ENCODE peak calls at places on chromosomes 16 and 17, in seven cellular contexts. O is IMR-90, Z is neuronal stem cell, N is mesendoderm, G is H1, F is trophoblast cell, B is mesenchymal stem cell. M is an unnamed sample.

GRCh38 chr17:42891539-42892152 is 9.0 kb upstream of the G6PC1 start:
- DNase-seq in N (peak), O (peak), G (no peak), Z (no peak), F (no peak), B (peak), M (peak)

GRCh38 chr17:50168319-50168718 is 2.5 kb downstream of the SGCA start:
- DNase-seq in Z (no peak), N (no peak), G (no peak), F (no peak), O (no peak), B (no peak), M (no peak)

GRCh38 chr17:1645207-1646171 is at the start of gene SCARF1:
- DNase-seq in N (peak), O (no peak), B (peak), F (no peak), G (no peak), Z (no peak), M (peak)

GRCh38 chr17:42967925-42968324 is 3.7 kb upstream of the AARSD1 start:
- DNase-seq in F (no peak), G (no peak), B (no peak), N (no peak), O (no peak), Z (no peak), M (no peak)

GRCh38 chr17:64103751-64104364 is 26.1 kb downstream of the ERN1 start:
- DNase-seq in G (no peak), O (peak), B (peak), F (peak), Z (no peak), N (no peak), M (no peak)

GRCh38 chr16:68884391-68884790 is 41.1 kb downstream of the TANGO6 start:
- DNase-seq in N (no peak), Z (no peak), G (no peak), F (no peak), O (no peak), B (no peak), M (no peak)

GRCh38 chr17:57604771-57605733 is 140.0 kb downstream of the CCDC182 start:
- DNase-seq in N (no peak), G (no peak), O (peak), Z (no peak), B (peak), F (no peak), M (no peak)

GRCh38 chr16:71537643-71538042 is 11.4 kb downstream of the CHST4 start:
- DNase-seq in F (peak), B (peak), O (peak), N (peak), Z (no peak), G (no peak), M (peak)

GRCh38 chr17:10170233-10170632 is 28.2 kb downstream of the GAS7 start:
- DNase-seq in G (no peak), Z (no peak), B (no peak), O (no peak), F (peak), N (no peak), M (no peak)

GRCh38 chr17:73988110-73988509 is 215.4 kb upstream of the RPL38 start:
- DNase-seq in O (no peak), B (no peak), N (no peak), Z (no peak), G (no peak), F (no peak), M (no peak)

GRCh38 chr17:79575229-79575628 is 35.6 kb downstream of the RBFOX3 start:
- DNase-seq in G (no peak), O (no peak), Z (no peak), N (no peak), F (no peak), B (no peak), M (no peak)

GRCh38 chr17:42347198-42347597 is 41.0 kb downstream of the STAT3 start:
- DNase-seq in F (peak), O (peak), Z (no peak), B (peak), G (no peak), N (no peak), M (no peak)

GRCh38 chr16:14020141-14020540 is 51.0 kb upstream of the MRTFB start:
- DNase-seq in G (no peak), B (no peak), O (no peak), Z (no peak), N (no peak), F (no peak), M (no peak)

GRCh38 chr16:81448154-81449131 is 3.8 kb downstream of the CMIP start:
- DNase-seq in G (no peak), O (no peak), B (no peak), Z (no peak), N (no peak), F (no peak), M (no peak)

GRCh38 chr16:67284699-67285646 is 5.6 kb downstream of the PLEKHG4 start:
- DNase-seq in B (peak), O (peak), G (peak), N (peak), F (no peak), Z (peak), M (peak)

GRCh38 chr16:62225675-62226074 is 189.4 kb upstream of the CDH8 start:
- DNase-seq in G (peak), F (peak), N (peak), O (no peak), Z (peak), B (peak), M (peak)

GRCh38 chr16:81461756-81462155 is 17.1 kb downstream of the CMIP start:
- DNase-seq in G (no peak), N (no peak), F (no peak), Z (no peak), O (no peak), B (no peak), M (no peak)

GRCh38 chr17:35141681-35142466 is at the start of gene NLE1:
- DNase-seq in B (peak), Z (peak), F (peak), O (peak), G (peak), N (peak), M (peak)

GRCh38 chr16:29790949-29791844 is 646 bp downstream of the KIF22 start:
- DNase-seq in F (no peak), O (no peak), B (peak), G (no peak), N (no peak), Z (no peak), M (no peak)

GRCh38 chr16:30740364-30741251 is 7.6 kb upstream of the PHKG2 start:
- DNase-seq in O (peak), Z (no peak), N (peak), G (no peak), B (peak), F (peak), M (peak)

GRCh38 chr17:40111221-40112128 is 10.3 kb upstream of the MSL1 start:
- DNase-seq in B (peak), F (peak), Z (no peak), N (peak), O (peak), G (no peak), M (peak)
- H4K8ac ChIP-seq in B (peak), F (peak), Z (peak), N (no peak), O (peak), G (no peak), M (no peak)

DNA sequence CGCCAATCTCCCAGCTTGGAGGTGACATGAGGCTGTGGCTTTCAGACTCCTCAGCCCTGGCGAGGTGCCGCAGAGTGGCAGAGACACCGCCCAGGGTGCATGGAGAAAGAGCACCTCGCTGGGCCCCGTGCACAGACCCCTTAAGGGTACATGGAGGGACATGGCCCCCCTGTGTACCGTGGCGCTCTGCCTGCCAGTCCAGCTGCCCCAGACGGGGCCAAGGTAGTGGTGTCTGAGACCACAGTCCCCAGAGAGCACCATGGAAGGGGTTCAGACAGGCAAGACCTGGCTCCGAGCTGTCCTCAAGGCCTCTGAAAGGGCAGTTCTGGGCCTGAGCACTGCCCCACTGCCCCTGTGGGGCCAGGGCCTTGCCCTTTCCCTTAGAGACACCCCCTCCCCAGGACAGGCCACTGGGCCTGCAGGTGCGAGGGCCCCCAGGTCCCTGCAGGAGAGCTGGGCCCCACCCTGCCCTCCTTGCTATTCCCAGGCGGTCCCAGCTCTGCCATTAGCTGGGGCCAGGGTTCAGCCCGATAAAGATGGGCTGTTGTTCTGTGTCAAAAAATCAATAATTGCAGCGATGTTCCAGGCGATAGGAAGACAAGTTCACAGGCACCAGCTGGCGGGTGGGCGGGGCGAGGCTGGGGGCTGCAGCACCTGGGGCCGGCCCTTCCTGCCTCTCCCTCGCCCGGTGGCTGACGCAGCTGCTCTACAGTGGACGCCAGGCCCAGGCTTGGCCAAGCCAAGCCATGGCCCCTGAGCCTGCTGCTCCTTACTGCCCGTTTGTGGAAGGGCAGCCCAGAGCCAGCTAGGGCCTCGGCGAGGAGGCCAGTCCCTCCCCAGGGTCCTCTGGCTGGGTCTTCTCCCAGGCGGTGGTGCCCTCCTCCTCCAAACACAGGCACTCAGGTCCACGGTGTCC is 51.7 kb downstream of the ZFPM1 start:
- DNase-seq in G (no peak), Z (no peak), N (no peak), O (no peak), B (no peak), F (no peak), M (no peak)
- H4K8ac ChIP-seq in G (no peak), Z (no peak), N (no peak), O (no peak), B (no peak), F (no peak), M (no peak)

GRCh38 chr16:83118365-83118764 is 491.6 kb downstream of the CDH13 start:
- DNase-seq in N (no peak), Z (no peak), G (no peak), F (no peak), O (peak), B (no peak), M (no peak)
- H4K8ac ChIP-seq in N (no peak), Z (no peak), G (no peak), F (no peak), O (no peak), B (no peak), M (no peak)

GRCh38 chr16:1530349-1530882 is 3.0 kb upstream of the TMEM204 start:
- DNase-seq in N (no peak), B (no peak), Z (no peak), F (peak), O (no peak), G (no peak), M (no peak)

GRCh38 chr16:1532771-1533170 is 695 bp upstream of the TMEM204 start:
- DNase-seq in F (no peak), N (no peak), Z (no peak), G (no peak), B (no peak), O (no peak), M (no peak)

GRCh38 chr16:1532081-1532760 is 1.2 kb upstream of the TMEM204 start:
- DNase-seq in F (no peak), Z (no peak), G (no peak), O (no peak), B (peak), N (no peak), M (no peak)

GRCh38 chr16:1530883-1531637 is 2.4 kb upstream of the TMEM204 start:
- DNase-seq in G (no peak), F (peak), O (peak), B (peak), N (no peak), Z (no peak), M (no peak)

DNA sequence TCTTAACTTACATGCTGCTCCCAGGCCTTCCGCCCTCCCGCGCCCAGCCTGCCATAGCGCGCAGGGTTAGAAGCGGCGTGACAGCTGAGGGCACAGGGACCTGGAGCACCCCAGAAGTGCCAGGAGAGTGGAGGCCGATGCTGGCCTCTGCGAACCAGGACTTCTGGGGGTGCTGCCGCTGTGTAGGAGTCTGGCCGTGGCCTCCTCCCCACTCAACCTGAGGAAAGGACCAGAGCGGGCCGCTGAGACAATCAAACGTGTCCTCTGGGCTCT is 1.9 kb upstream of the TMEM204 start:
- DNase-seq in G (no peak), F (no peak), Z (no peak), B (no peak), O (no peak), N (no peak), M (no peak)
- H4K8ac ChIP-seq in G (no peak), F (peak), Z (no peak), B (peak), O (no peak), N (no peak), M (no peak)

M was measured in H9.